ENCODE peak calls at places on chromosomes 2 and 18, in ten cellular contexts. J is tibial nerve, W is PC-3, M is PC-9, X is GM23248, F is small intestine, U is uterus, A is OCI-LY7, N is dorsolateral prefrontal cortex, Q is ovary. G is an unnamed sample.

GRCh38 chr2:231347081-231347480 is 48.4 kb upstream of the B3GNT7 start:
- DNase-seq in Q (no peak), X (no peak), M (no peak), A (no peak), W (no peak), U (no peak), F (peak), J (no peak), N (no peak), G (no peak)

GRCh38 chr2:161265874-161266273 is 42.4 kb upstream of the PSMD14 start:
- DNase-seq in Q (no peak), M (no peak), A (no peak), W (no peak), U (no peak), J (no peak), X (no peak), F (no peak), N (no peak), G (no peak)

GRCh38 chr2:212021947-212022346 is 516.7 kb downstream of the ERBB4 start:
- DNase-seq in X (peak), W (peak), F (no peak), Q (no peak), U (no peak), A (no peak), N (no peak), J (no peak), M (no peak), G (peak)

GRCh38 chr2:224780096-224780495 is 63.9 kb upstream of the CCDC195 start:
- DNase-seq in A (no peak), Q (no peak), J (no peak), U (no peak), X (no peak), M (no peak), N (no peak), F (no peak), W (no peak), G (no peak)

GRCh38 chr2:63023444-63023843 is 27.2 kb upstream of the OTX1 start:
- DNase-seq in X (peak), M (no peak), Q (no peak), F (peak), J (no peak), N (no peak), W (peak), U (no peak), A (peak), G (peak)

GRCh38 chr2:75605770-75606535 is 40.6 kb upstream of the MRPL19 start:
- DNase-seq in Q (no peak), J (no peak), N (no peak), A (no peak), F (peak), U (no peak), X (peak), M (peak), W (peak), G (peak)

GRCh38 chr2:237956402-237956736 is 10.4 kb upstream of the UBE2F start:
- DNase-seq in Q (no peak), N (no peak), M (no peak), A (no peak), F (no peak), U (no peak), W (no peak), J (no peak), X (no peak), G (no peak)

GRCh38 chr18:79609841-79610281 is 69.7 kb upstream of the CTDP1 start:
- DNase-seq in F (no peak), N (no peak), U (no peak), A (no peak), Q (peak), J (no peak), M (no peak), X (no peak), W (no peak), G (no peak)

GRCh38 chr2:224162122-224162521 is 123.0 kb upstream of the SERPINE2 start:
- DNase-seq in F (no peak), Q (no peak), M (no peak), W (peak), J (no peak), U (no peak), N (no peak), A (no peak), X (peak), G (peak)

GRCh38 chr2:108449410-108450200 is 599 bp downstream of the GCC2 start:
- DNase-seq in N (no peak), W (peak), J (no peak), Q (no peak), A (peak), M (peak), F (peak), X (peak), U (no peak), G (peak)

GRCh38 chr2:195352581-195352980 is 304.4 kb upstream of the SLC39A10 start:
- DNase-seq in J (no peak), Q (no peak), X (no peak), N (no peak), U (no peak), A (no peak), M (no peak), W (no peak), F (no peak), G (no peak)

DNA sequence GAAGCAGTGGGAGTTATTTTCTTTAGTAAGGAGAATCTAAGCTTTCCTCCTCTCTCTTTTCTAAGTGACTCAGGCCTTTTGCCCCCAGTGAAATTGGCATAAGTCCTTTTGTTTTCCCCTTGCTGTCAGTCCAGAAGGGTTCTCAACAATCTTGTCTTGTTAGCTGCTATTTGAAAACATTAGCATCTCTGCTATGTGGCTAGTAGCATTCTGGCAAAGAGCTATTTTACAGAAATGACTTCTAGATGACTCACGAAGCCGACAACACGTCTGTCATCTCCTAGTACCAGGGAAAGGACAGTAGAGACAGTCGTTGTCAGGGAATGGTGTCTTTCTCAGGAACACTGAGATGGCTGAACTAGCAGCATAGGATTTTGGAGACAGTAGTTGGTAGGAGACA is 14.7 kb downstream of the SMARCAL1 start:
- DNase-seq in X (peak), W (peak), F (no peak), N (no peak), U (no peak), A (no peak), Q (no peak), J (no peak), M (peak), G (peak)
- H3K4me3 ChIP-seq in X (peak), W (no peak), F (no peak), N (no peak), U (no peak), A (no peak), Q (no peak), J (no peak), M (no peak), G (no peak)

GRCh38 chr18:57929922-57930321 is 114.1 kb upstream of the NEDD4L start:
- DNase-seq in X (no peak), J (no peak), N (no peak), M (no peak), U (no peak), Q (no peak), A (no peak), F (no peak), W (no peak), G (no peak)

GRCh38 chr18:57927511-57927910 is 116.5 kb upstream of the NEDD4L start:
- DNase-seq in X (no peak), F (no peak), A (no peak), W (no peak), U (no peak), N (no peak), J (no peak), Q (no peak), M (no peak), G (no peak)

GRCh38 chr18:57928466-57928865 is 115.6 kb upstream of the NEDD4L start:
- DNase-seq in U (no peak), M (no peak), J (no peak), W (no peak), A (no peak), Q (no peak), X (no peak), F (no peak), N (no peak), G (no peak)

GRCh38 chr18:57931038-57931437 is 113.0 kb upstream of the NEDD4L start:
- DNase-seq in A (peak), N (no peak), W (no peak), J (no peak), M (no peak), U (no peak), Q (no peak), F (peak), X (no peak), G (no peak)

GRCh38 chr18:57930476-57930875 is 113.5 kb upstream of the NEDD4L start:
- DNase-seq in F (peak), N (no peak), U (no peak), J (no peak), X (no peak), W (no peak), M (no peak), A (no peak), Q (no peak), G (peak)
- H3K4me3 ChIP-seq in F (peak), N (no peak), U (no peak), J (no peak), X (peak), W (no peak), M (no peak), A (no peak), Q (no peak), G (no peak)

DNA sequence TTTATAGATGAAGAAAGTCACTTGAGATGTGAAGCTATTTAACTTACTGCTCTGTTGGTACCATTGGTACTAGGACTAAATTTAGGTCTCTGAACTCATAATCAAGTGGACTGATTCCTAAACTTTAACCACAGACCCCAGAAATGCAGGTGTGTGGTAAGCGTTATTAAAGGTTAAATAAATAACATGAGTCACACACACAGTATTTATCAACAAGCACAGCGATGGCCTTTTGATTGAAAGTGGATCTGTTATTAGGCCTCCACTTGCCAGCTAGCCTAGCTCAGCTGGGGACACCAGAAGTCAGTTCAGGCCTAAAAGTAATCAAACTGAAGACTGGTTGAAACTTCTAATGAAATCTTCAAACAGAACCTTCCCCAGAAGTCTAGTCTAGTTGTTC is 161.3 kb upstream of the DPP10 start:
- DNase-seq in J (no peak), W (no peak), U (no peak), M (no peak), Q (no peak), N (no peak), X (no peak), A (no peak), F (no peak), G (no peak)
- H3K4me3 ChIP-seq in J (no peak), W (no peak), U (no peak), M (no peak), Q (no peak), N (no peak), X (no peak), A (no peak), F (no peak), G (no peak)

GRCh38 chr2:567865-568638 is 109.2 kb downstream of the TMEM18 start:
- DNase-seq in X (peak), A (no peak), W (peak), J (peak), F (no peak), M (no peak), U (peak), N (no peak), Q (peak), G (peak)
- H3K4me3 ChIP-seq in X (peak), A (no peak), W (peak), J (peak), F (no peak), M (peak), U (no peak), N (no peak), Q (peak), G (peak)